ENCODE peak calls at places on chromosomes 5 and 9, in four cellular contexts. V is astrocyte, J is dorsolateral prefrontal cortex, R is tibial artery. W is an unnamed sample.

GRCh38 chr5:1161832-1162229 is 39.6 kb upstream of the SLC6A19 start:
- DNase-seq in V (no peak), J (peak; percentile 73), R (no peak), W (peak; percentile 62)

GRCh38 chr9:86500667-86501435 is 146.6 kb upstream of the TUT7 start:
- DNase-seq in V (peak; percentile 90), J (no peak), R (no peak), W (no peak)

GRCh38 chr9:128215491-128216404 is 12.6 kb downstream of the DNM1 start:
- DNase-seq in V (peak; percentile 70), J (no peak), R (peak; percentile 81), W (no peak)

GRCh38 chr5:150599917-150600511 is 40.4 kb upstream of the SYNPO start:
- DNase-seq in V (peak; percentile 72), J (no peak), R (peak; percentile 74), W (peak; percentile 83)

GRCh38 chr9:99140685-99141314 is 35.9 kb downstream of the TGFBR1 start:
- DNase-seq in V (peak; percentile 39), J (no peak), R (peak; percentile 35), W (no peak)

GRCh38 chr5:95969646-95970358 is 8.2 kb upstream of the ELL2 start:
- DNase-seq in V (no peak), J (no peak), R (no peak), W (no peak)

GRCh38 chr9:121976751-121977150 is 116.4 kb downstream of the TTLL11 start:
- DNase-seq in V (peak; percentile 83), J (no peak), R (no peak), W (no peak)

GRCh38 chr9:99369327-99369722 is 147.2 kb downstream of the SEC61B start:
- DNase-seq in V (no peak), J (no peak), R (no peak), W (no peak)

GRCh38 chr5:58407042-58407709 is 52.7 kb downstream of the PLK2 start:
- DNase-seq in V (peak; percentile 85), J (no peak), R (no peak), W (no peak)

GRCh38 chr5:88845081-88845697 is 37.8 kb downstream of the MEF2C start:
- DNase-seq in V (no peak), J (no peak), R (no peak), W (no peak)

GRCh38 chr9:130927995-130928900 is 10.8 kb downstream of the FIBCD1 start:
- DNase-seq in V (peak; percentile 70), J (no peak), R (no peak), W (no peak)

GRCh38 chr5:142087920-142088679 is 20.5 kb upstream of the NDFIP1 start:
- DNase-seq in V (no peak), J (no peak), R (no peak), W (no peak)

GRCh38 chr5:59746261-59746765 is 147.2 kb downstream of the PDE4D start:
- DNase-seq in V (peak; percentile 81), J (no peak), R (no peak), W (no peak)

GRCh38 chr5:173629628-173630027 is 13.2 kb upstream of the BOD1 start:
- DNase-seq in V (no peak), J (no peak), R (no peak), W (no peak)
- TF ChIP-seq CTCF in V (no peak), J (no peak), R (no peak), W (peak; percentile 20)

GRCh38 chr5:131263648-131264452 is at the start of gene CDC42SE2:
- DNase-seq in V (peak; percentile 62), J (peak; percentile 71), R (peak; percentile 74), W (peak; percentile 89)

GRCh38 chr5:131261483-131261882 is 2.4 kb upstream of the CDC42SE2 start:
- DNase-seq in V (no peak), J (no peak), R (no peak), W (no peak)

GRCh38 chr5:131260895-131261294 is 3.0 kb upstream of the CDC42SE2 start:
- DNase-seq in V (no peak), J (no peak), R (no peak), W (no peak)

GRCh38 chr5:131264453-131265200 is 774 bp downstream of the CDC42SE2 start:
- DNase-seq in V (no peak), J (no peak), R (no peak), W (peak; percentile 63)

GRCh38 chr5:131262953-131263541 is 806 bp upstream of the CDC42SE2 start:
- DNase-seq in V (no peak), J (no peak), R (no peak), W (no peak)
- H3K27ac ChIP-seq in V (peak overlapping the region; percentile 63), J (peak overlapping the region; percentile 83), R (peak overlapping the region; percentile 85), W (peak overlapping the region; percentile 94)

DNA sequence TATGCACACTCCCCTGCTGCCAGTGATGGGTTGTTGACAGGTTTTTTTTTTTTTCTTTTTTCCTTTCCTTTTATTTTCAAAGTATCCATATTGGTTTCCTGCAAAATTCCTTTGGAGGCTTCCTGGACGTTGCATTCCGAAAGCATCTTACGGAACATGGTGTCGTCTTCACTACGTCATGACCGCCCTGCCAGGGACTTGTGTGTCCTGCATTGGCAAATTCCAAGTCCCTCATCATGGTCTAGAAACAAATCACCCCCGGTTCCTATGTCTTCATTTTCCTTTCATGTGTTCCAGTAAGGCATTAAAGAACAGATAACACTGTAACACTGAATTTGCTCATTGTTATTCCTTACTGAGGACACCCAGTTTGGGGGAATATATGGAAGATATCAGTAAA is 35.0 kb upstream of the ADAMTSL1 start:
- DNase-seq in V (no peak), J (no peak), R (no peak), W (no peak)
- H3K4me3 ChIP-seq in V (peak overlapping the region; percentile 53), J (peak overlapping the region; percentile 63), R (peak overlapping the region; percentile 48), W (peak overlapping the region; percentile 51)

DNA sequence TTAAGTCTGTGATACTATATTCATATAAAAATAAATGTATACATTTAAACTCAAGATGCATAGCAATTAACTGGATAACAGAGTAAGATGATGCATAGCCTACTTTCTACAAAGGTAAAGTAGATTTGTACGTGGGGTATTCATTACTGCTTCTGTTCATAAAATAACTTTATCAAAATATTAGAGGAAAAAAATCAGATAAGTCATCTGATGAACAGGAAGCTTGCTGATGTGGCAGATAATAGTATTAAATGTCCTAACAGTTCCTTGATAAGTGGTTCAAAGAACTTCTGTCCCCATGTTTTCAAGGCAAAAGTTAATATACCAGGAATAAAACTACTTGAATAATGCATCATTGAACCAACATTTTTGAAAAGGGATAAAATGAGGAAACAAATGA is 123.7 kb downstream of the NFIB start:
- DNase-seq in V (no peak), J (no peak), R (no peak), W (no peak)
- TF ChIP-seq CTCF in V (no peak), J (no peak), R (no peak), W (no peak)

GRCh38 chr5:116773926-116774325 is 199.3 kb upstream of the SEMA6A start:
- DNase-seq in V (no peak), J (no peak), R (no peak), W (no peak)

GRCh38 chr5:116769470-116769869 is 194.8 kb upstream of the SEMA6A start:
- DNase-seq in V (no peak), J (no peak), R (no peak), W (no peak)

GRCh38 chr5:116771466-116772151 is 197.0 kb upstream of the SEMA6A start:
- DNase-seq in V (no peak), J (no peak), R (peak; percentile 26), W (no peak)

GRCh38 chr5:116766470-116766947 is 191.9 kb upstream of the SEMA6A start:
- DNase-seq in V (peak; percentile 95), J (no peak), R (peak; percentile 38), W (no peak)

GRCh38 chr5:116772152-116772501 is 197.5 kb upstream of the SEMA6A start:
- DNase-seq in V (no peak), J (no peak), R (no peak), W (no peak)
- H3K27ac ChIP-seq in V (no peak overlapping the region), J (no peak overlapping the region), R (no peak overlapping the region), W (no peak overlapping the region)